ENCODE peak calls at places on chromosomes 13 and 19, in six cellular contexts. T is fibroblast of lung, O is osteoblast, S is body of pancreas, L is left ventricle myocardium inferior, Q is A549. I is an unnamed sample. For H3K9me3, the result is how much of the 10 kb centered on the place peaks cover.

GRCh38 chr13:81658598-81659370 is 1317.9 kb upstream of the SPRY2 start:
- DNase-seq in T (no peak), O (no peak), Q (no peak), L (no peak), S (no peak), I (no peak)

GRCh38 chr13:50267917-50268316 is 252.7 kb downstream of the KCNRG start:
- DNase-seq in L (no peak), Q (no peak), T (no peak), S (peak), O (no peak), I (no peak)

GRCh38 chr19:18029617-18030338 is 21.8 kb downstream of the ARRDC2 start:
- DNase-seq in L (no peak), S (peak), T (no peak), O (peak), Q (no peak), I (peak)

GRCh38 chr13:42533336-42533591 is 40.7 kb upstream of the TNFSF11 start:
- DNase-seq in S (no peak), L (no peak), Q (no peak), O (no peak), T (no peak), I (no peak)

GRCh38 chr19:16660763-16661479 is at the start of gene TMEM38A:
- DNase-seq in O (peak), T (no peak), Q (no peak), L (peak), S (peak), I (peak)

GRCh38 chr19:45011959-45012358 is 10.7 kb downstream of the RELB start:
- DNase-seq in T (no peak), O (no peak), S (no peak), L (no peak), Q (no peak), I (no peak)

GRCh38 chr19:39497850-39498261 is 891 bp upstream of the DLL3 start:
- DNase-seq in T (peak), Q (no peak), O (peak), L (no peak), S (peak), I (peak)

GRCh38 chr19:39413269-39413902 is 917 bp downstream of the PLEKHG2 start:
- DNase-seq in S (peak), Q (peak), O (peak), L (peak), T (peak), I (peak)

DNA sequence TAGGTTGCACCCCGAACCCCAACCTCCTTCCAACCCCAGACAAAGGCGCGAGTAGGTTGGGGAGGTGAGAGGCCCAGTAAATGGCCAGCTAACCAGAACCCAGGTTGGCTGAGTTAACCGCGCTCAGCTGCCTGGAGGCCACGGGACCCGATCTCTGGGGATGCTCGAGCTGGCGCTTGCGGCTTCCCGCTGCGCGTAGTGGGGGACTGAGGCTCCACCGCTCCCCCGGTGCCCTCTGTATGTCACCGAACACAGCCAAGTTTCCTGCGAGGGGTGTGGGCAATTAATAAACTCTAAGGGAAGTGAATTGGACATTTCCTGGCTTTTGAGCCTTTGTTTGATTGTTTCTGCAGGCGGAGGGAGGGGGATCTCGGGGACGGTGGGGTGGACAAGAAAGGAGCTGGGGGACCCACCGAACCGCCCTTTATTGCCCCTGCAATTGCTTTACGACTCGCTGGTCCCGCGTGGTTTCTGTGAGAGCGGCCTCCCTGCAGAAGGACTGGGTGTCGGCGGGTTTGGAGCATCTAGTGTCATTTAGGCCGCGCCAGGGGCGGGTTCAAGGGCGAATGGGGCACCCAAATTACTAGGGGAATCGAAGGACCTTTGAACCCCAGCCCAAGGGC is 3.5 kb upstream of the ZIC5 start:
- DNase-seq in T (no peak), L (no peak), Q (no peak), S (no peak), O (peak), I (no peak)
- H3K9me3 ChIP-seq in T (under half), L (under half), Q (under half), S (under half), O (under half), I (under half)

DNA sequence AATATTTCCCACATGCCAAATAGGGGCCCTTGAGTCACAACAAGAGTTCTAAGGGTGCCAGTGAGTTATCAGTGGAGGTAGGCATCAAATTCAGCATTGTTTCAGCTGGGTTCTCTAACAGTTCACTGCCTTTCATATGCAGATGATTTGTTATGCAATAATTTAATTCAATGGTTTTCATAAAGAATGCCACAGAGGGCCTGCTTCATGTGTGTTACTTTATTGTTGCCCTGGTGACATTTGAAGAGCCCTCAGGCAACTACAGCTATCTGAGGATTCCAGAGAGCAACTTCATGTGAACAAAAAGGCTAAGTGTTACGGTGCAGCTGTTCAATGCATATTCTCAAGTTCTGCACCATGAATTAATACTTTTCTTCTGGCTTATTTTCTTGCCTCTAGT is 43.1 kb upstream of the STARD13 start:
- DNase-seq in Q (no peak), O (no peak), S (no peak), L (no peak), T (no peak), I (peak)
- H3K4me3 ChIP-seq in Q (no peak), O (no peak), S (no peak), L (no peak), T (no peak), I (no peak)

DNA sequence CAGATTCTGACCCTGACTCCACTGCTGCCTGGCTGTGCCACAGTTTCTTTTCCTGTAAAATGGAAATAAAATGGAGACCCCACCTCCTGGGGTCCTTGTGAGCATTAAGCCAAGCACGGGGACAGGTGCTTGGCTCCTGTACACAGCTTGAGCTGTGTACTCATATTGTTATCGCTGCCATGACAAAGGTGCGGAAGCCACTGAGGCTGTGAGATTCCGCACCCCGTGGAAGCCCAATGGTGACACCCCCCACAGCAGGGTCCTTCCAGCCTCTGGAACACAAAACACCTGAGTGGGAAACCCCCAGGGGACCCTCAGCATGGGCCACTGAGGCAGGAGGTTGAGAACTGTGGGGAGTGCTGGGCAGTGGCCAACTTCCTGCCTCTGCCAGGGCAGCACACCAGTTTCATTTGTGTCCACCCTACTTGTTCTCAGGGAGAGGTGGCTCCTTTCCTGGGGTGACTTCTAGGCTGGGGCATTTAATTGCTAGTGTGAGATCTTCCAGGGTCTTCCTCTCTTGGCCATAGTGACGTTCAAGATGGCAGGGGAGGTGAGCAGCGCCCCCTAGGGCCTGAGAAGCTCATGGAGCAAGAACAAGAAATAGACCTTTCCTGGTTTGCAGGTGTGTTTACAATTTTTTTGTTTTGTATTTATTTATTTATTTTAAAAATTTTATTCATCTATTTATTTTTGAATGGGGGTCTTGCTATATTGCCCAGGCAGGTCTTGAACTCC is 5.4 kb upstream of the JSRP1 start:
- DNase-seq in L (no peak), T (no peak), S (peak), Q (no peak), O (peak), I (peak)
- TF ChIP-seq CTCF in L (peak), T (peak), S (no peak), Q (peak), O (peak), I (peak)

DNA sequence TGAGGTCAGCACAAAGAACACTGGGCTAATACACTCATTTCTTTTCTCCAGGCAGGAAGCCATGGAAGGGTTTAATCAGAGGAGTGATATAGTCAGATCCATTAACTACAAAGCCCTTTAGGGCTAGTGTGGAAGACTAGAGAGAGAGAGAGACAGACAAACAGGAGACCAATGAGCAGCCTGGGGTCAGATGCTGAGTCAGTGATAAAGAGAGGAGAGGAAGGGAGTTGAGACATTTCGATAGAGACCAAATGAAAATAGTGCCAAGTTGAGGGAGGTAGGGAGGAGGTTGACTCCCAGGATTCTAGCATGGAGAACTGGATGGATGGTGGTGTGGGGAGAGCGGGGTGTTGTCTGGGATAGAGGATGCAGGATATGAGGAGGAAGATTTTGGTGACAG is 18.2 kb downstream of the ZNF473 start:
- DNase-seq in O (no peak), S (no peak), T (no peak), L (no peak), Q (no peak), I (no peak)
- H3K9me3 ChIP-seq in O (half or more), S (under half), T (under half), L (half or more), Q (half or more), I (under half)

DNA sequence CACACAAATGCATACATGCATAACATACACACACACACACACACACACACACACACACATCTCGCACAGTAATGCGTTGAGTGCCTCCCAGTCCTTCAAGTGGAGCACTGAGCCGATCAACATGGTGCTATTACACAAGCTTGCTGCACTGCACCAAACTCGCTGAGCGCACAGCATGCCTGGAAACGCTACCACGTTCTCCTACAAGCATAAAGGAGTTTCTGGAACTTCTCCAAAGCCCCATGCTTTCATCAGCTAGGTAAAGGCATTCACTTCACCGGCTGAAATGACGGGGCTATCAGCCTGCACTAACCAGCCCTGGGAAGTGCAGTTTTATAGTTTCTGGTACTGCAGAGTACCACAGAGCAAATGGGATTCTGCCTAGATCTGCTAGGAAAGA is 92.7 kb downstream of the FGF14 start:
- DNase-seq in T (no peak), O (no peak), S (no peak), Q (no peak), L (no peak), I (peak)
- H3K4me3 ChIP-seq in T (no peak), O (no peak), S (no peak), Q (no peak), L (peak), I (peak)

GRCh38 chr13:113661506-113661905 is 3.5 kb upstream of the ATP4B start:
- DNase-seq in S (no peak), O (no peak), Q (no peak), L (no peak), T (no peak), I (no peak)

GRCh38 chr13:113658836-113659235 is 838 bp upstream of the ATP4B start:
- DNase-seq in S (peak), O (peak), L (peak), Q (no peak), T (no peak), I (peak)

GRCh38 chr13:113657851-113658741 is at the start of gene ATP4B:
- DNase-seq in O (peak), T (no peak), L (peak), Q (no peak), S (peak), I (peak)

GRCh38 chr13:113660066-113660465 is 2.1 kb upstream of the ATP4B start:
- DNase-seq in S (peak), L (peak), T (no peak), Q (no peak), O (peak), I (peak)

DNA sequence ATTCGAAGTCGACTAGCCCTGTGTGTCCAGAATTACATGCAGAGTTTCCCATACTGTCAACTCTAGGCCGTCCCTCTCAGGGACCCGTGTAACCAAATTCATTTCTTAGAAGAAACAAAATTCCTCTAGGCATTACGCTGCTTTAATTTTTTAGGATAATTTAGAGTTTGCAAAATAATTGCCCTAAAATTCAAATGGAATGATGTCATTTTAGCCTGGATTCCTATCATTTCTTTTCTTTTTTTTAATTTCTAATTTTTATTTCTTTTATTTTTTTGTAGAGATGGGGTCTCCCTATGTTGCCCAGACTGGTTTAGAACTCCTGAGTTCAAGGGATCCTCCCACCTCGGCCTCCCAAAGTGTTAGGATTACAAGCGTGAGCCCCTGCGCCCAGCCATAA is 1.3 kb upstream of the ATP4B start:
- DNase-seq in T (no peak), Q (no peak), S (peak), O (no peak), L (no peak), I (no peak)
- TF ChIP-seq CTCF in T (no peak), Q (no peak), S (no peak), O (no peak), L (no peak), I (no peak)

DNA sequence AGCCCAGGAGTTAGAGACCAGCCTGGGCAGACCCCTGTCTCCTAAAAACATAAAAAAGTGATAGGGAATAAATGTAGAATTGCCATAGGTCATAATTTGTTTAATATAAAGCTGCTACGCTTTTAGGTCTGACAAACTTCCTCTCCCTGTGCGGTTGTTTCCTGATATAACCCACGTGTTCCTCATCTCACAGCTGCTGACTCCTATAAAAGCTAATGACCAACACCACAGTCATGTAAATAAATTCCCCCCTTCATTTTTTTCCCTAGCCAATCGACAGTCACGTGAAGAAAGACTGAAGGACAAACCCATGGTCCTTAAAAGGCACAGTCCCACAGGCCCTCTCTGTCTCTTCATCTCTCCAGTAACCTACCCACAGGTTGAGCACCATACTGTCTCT is 27.5 kb downstream of the ZNF266 start:
- DNase-seq in L (no peak), T (no peak), Q (no peak), S (no peak), O (no peak), I (no peak)
- H3K9me3 ChIP-seq in L (half or more), T (under half), Q (half or more), S (half or more), O (under half), I (under half)

GRCh38 chr13:114199961-114200672 is 21.1 kb downstream of the CFAP97D2 start:
- DNase-seq in T (no peak), Q (no peak), L (no peak), S (no peak), O (no peak), I (no peak)
- H3K4me3 ChIP-seq in T (no peak), Q (no peak), L (no peak), S (no peak), O (peak), I (no peak)

DNA sequence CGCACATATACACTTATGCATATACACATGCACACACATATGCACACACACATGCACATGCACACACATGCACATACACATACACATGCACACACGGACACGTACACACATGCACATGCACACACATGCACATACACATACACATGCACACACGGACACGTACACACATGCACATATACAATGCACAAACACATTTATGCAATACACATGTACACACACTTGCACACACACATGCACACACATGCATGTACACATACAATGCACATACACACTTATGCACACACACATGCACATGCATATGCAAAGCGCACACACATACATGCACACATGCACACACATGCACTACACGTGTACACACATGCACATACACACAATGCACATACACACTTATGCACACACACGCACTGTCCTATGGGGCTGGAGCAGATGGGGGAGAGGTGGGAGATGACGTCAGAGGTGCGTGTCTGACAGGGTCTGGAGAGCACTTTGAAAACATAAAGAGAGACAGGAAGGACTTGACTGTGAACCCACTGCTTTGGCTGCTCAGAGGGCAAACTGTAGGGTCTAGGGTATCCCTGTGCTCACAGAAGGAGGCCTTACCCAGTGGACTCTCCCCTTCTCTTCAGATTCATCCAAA is 108.2 kb downstream of the UQCRFS1 start:
- DNase-seq in L (no peak), Q (no peak), S (no peak), T (no peak), O (no peak), I (no peak)
- TF ChIP-seq CTCF in L (no peak), Q (no peak), S (no peak), T (no peak), O (no peak), I (no peak)

DNA sequence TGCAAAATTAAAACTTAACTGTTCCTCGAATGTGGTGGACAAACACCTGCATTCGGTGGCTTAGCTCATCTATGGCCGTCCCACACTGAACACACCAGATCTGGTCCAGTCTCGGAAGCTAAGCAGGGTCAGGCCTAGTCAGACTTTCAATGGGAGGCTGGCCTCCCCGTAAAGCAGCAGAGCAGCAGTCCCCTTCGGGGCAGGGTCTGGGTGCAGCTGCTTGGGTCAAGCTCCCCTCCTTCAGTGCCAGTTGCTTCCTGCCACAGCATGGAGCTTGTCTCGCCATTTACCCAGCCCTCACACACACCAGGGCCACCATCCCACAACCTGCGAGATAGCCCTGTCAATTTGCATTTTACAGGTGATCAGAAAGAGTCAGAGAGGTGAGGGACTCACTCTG is 93.2 kb downstream of the TUBA3C start:
- DNase-seq in T (no peak), Q (no peak), L (no peak), O (no peak), S (no peak), I (no peak)
- H3K9me3 ChIP-seq in T (under half), Q (under half), L (under half), O (under half), S (under half), I (under half)